ENCODE peak calls at places on chromosomes 16 and 17, in seven cellular contexts. One of them, this sample, is unnamed.

GRCh38 chr17:6426356-6427101 is 8.4 kb downstream of the AIPL1 start:
- DNase-seq in caudate nucleus: no peak
- DNase-seq in MM.1S: no peak
- DNase-seq in HTR-8/SVneo: no peak
- DNase-seq in HFFc6: no peak
- DNase-seq in hippocampal formation: no peak
- DNase-seq in substantia nigra: no peak
- DNase-seq in this sample: no peak

GRCh38 chr16:15874745-15875314 is 13.6 kb downstream of the CEP20 start:
- DNase-seq in caudate nucleus: peak
- DNase-seq in MM.1S: no peak
- DNase-seq in HTR-8/SVneo: peak
- DNase-seq in HFFc6: peak
- DNase-seq in hippocampal formation: peak
- DNase-seq in substantia nigra: peak
- DNase-seq in this sample: peak

GRCh38 chr17:67700720-67701119 is 17.0 kb upstream of the NOL11 start:
- DNase-seq in caudate nucleus: no peak
- DNase-seq in MM.1S: no peak
- DNase-seq in HTR-8/SVneo: no peak
- DNase-seq in HFFc6: no peak
- DNase-seq in hippocampal formation: no peak
- DNase-seq in substantia nigra: no peak
- DNase-seq in this sample: no peak

GRCh38 chr17:37138726-37139125 is 190.0 kb downstream of the AATF start:
- DNase-seq in caudate nucleus: no peak
- DNase-seq in MM.1S: no peak
- DNase-seq in HTR-8/SVneo: no peak
- DNase-seq in HFFc6: no peak
- DNase-seq in hippocampal formation: no peak
- DNase-seq in substantia nigra: no peak
- DNase-seq in this sample: no peak

GRCh38 chr16:79437764-79438728 is 162.5 kb downstream of the MAF start:
- DNase-seq in caudate nucleus: no peak
- DNase-seq in MM.1S: no peak
- DNase-seq in HTR-8/SVneo: no peak
- DNase-seq in HFFc6: no peak
- DNase-seq in hippocampal formation: peak
- DNase-seq in substantia nigra: peak
- DNase-seq in this sample: no peak

GRCh38 chr17:17835415-17836249 is 1.2 kb downstream of the SREBF1 start:
- DNase-seq in caudate nucleus: no peak
- DNase-seq in MM.1S: no peak
- DNase-seq in HTR-8/SVneo: no peak
- DNase-seq in HFFc6: no peak
- DNase-seq in hippocampal formation: no peak
- DNase-seq in substantia nigra: no peak
- DNase-seq in this sample: no peak

GRCh38 chr16:49717693-49718092 is 138.2 kb downstream of the ZNF423 start:
- DNase-seq in caudate nucleus: no peak
- DNase-seq in MM.1S: no peak
- DNase-seq in HTR-8/SVneo: no peak
- DNase-seq in HFFc6: no peak
- DNase-seq in hippocampal formation: no peak
- DNase-seq in substantia nigra: no peak
- DNase-seq in this sample: no peak

GRCh38 chr16:12613131-12613991 is 190.3 kb downstream of the CPPED1 start:
- DNase-seq in caudate nucleus: no peak
- DNase-seq in MM.1S: no peak
- DNase-seq in HTR-8/SVneo: no peak
- DNase-seq in HFFc6: peak
- DNase-seq in hippocampal formation: no peak
- DNase-seq in substantia nigra: no peak
- DNase-seq in this sample: peak

GRCh38 chr16:11360581-11360980 is 15.3 kb downstream of the RMI2 start:
- DNase-seq in caudate nucleus: no peak
- DNase-seq in MM.1S: no peak
- DNase-seq in HTR-8/SVneo: no peak
- DNase-seq in HFFc6: no peak
- DNase-seq in hippocampal formation: no peak
- DNase-seq in substantia nigra: no peak
- DNase-seq in this sample: no peak

GRCh38 chr16:30395155-30395991 is at the start of gene ZNF48:
- DNase-seq in caudate nucleus: peak
- DNase-seq in MM.1S: peak
- DNase-seq in HTR-8/SVneo: peak
- DNase-seq in HFFc6: peak
- DNase-seq in hippocampal formation: peak
- DNase-seq in substantia nigra: peak
- DNase-seq in this sample: no peak

GRCh38 chr17:79626156-79626890 is 15.5 kb upstream of the RBFOX3 start:
- DNase-seq in caudate nucleus: no peak
- DNase-seq in MM.1S: no peak
- DNase-seq in HTR-8/SVneo: no peak
- DNase-seq in HFFc6: no peak
- DNase-seq in hippocampal formation: no peak
- DNase-seq in substantia nigra: no peak
- DNase-seq in this sample: no peak

GRCh38 chr17:36722121-36722902 is 120.9 kb downstream of the MRM1 start:
- DNase-seq in caudate nucleus: peak
- DNase-seq in MM.1S: no peak
- DNase-seq in HTR-8/SVneo: no peak
- DNase-seq in HFFc6: no peak
- DNase-seq in hippocampal formation: peak
- DNase-seq in substantia nigra: no peak
- DNase-seq in this sample: peak

GRCh38 chr16:621526-622105 is 9.2 kb upstream of the WFIKKN1 start:
- DNase-seq in caudate nucleus: no peak
- DNase-seq in MM.1S: no peak
- DNase-seq in HTR-8/SVneo: no peak
- DNase-seq in HFFc6: peak
- DNase-seq in hippocampal formation: no peak
- DNase-seq in substantia nigra: no peak
- DNase-seq in this sample: no peak

GRCh38 chr16:86479419-86479818 is 30.9 kb upstream of the FOXF1 start:
- DNase-seq in caudate nucleus: no peak
- DNase-seq in MM.1S: no peak
- DNase-seq in HTR-8/SVneo: no peak
- DNase-seq in HFFc6: peak
- DNase-seq in hippocampal formation: no peak
- DNase-seq in substantia nigra: no peak
- DNase-seq in this sample: no peak

GRCh38 chr17:61000911-61001310 is 323.3 kb downstream of the BCAS3 start:
- DNase-seq in caudate nucleus: no peak
- DNase-seq in MM.1S: no peak
- DNase-seq in HTR-8/SVneo: peak
- DNase-seq in HFFc6: peak
- DNase-seq in hippocampal formation: no peak
- DNase-seq in substantia nigra: no peak
- DNase-seq in this sample: no peak

GRCh38 chr16:30551781-30552180 is 6.4 kb downstream of the ZNF764 start:
- DNase-seq in caudate nucleus: no peak
- DNase-seq in MM.1S: no peak
- DNase-seq in HTR-8/SVneo: no peak
- DNase-seq in HFFc6: no peak
- DNase-seq in hippocampal formation: no peak
- DNase-seq in substantia nigra: no peak
- DNase-seq in this sample: peak

GRCh38 chr17:73933164-73933766 is 270.2 kb upstream of the RPL38 start:
- DNase-seq in caudate nucleus: no peak
- DNase-seq in MM.1S: no peak
- DNase-seq in HTR-8/SVneo: no peak
- DNase-seq in HFFc6: no peak
- DNase-seq in hippocampal formation: no peak
- DNase-seq in substantia nigra: no peak
- DNase-seq in this sample: no peak

GRCh38 chr16:66472961-66473610 is 46.0 kb downstream of the BEAN1 start:
- DNase-seq in caudate nucleus: no peak
- DNase-seq in MM.1S: no peak
- DNase-seq in HTR-8/SVneo: no peak
- DNase-seq in HFFc6: no peak
- DNase-seq in hippocampal formation: no peak
- DNase-seq in substantia nigra: no peak
- DNase-seq in this sample: no peak

GRCh38 chr17:6643460-6644125 is 2.7 kb downstream of the TXNDC17 start:
- DNase-seq in caudate nucleus: no peak
- DNase-seq in MM.1S: no peak
- DNase-seq in HTR-8/SVneo: no peak
- DNase-seq in HFFc6: no peak
- DNase-seq in hippocampal formation: no peak
- DNase-seq in substantia nigra: no peak
- DNase-seq in this sample: no peak

GRCh38 chr17:62336527-62336926 is 43.8 kb upstream of the EFCAB3 start:
- DNase-seq in caudate nucleus: no peak
- DNase-seq in MM.1S: no peak
- DNase-seq in HTR-8/SVneo: no peak
- DNase-seq in HFFc6: no peak
- DNase-seq in hippocampal formation: no peak
- DNase-seq in substantia nigra: no peak
- DNase-seq in this sample: no peak

GRCh38 chr17:43193251-43193650 is 18.4 kb upstream of the TMEM106A start:
- DNase-seq in caudate nucleus: no peak
- DNase-seq in MM.1S: no peak
- DNase-seq in HTR-8/SVneo: no peak
- DNase-seq in HFFc6: no peak
- DNase-seq in hippocampal formation: no peak
- DNase-seq in substantia nigra: no peak
- DNase-seq in this sample: no peak

GRCh38 chr16:89599451-89599858 is 14.0 kb upstream of the DPEP1 start:
- DNase-seq in caudate nucleus: no peak
- DNase-seq in MM.1S: peak
- DNase-seq in HTR-8/SVneo: no peak
- DNase-seq in HFFc6: no peak
- DNase-seq in hippocampal formation: no peak
- DNase-seq in substantia nigra: no peak
- DNase-seq in this sample: no peak

GRCh38 chr16:54050281-54051210 is 236.0 kb downstream of the IRX3 start:
- DNase-seq in caudate nucleus: no peak
- DNase-seq in MM.1S: no peak
- DNase-seq in HTR-8/SVneo: no peak
- DNase-seq in HFFc6: no peak
- DNase-seq in hippocampal formation: no peak
- DNase-seq in substantia nigra: no peak
- DNase-seq in this sample: peak

GRCh38 chr17:79706931-79707382 is 23.8 kb upstream of the ENPP7 start:
- DNase-seq in caudate nucleus: no peak
- DNase-seq in MM.1S: no peak
- DNase-seq in HTR-8/SVneo: no peak
- DNase-seq in HFFc6: no peak
- DNase-seq in hippocampal formation: no peak
- DNase-seq in substantia nigra: no peak
- DNase-seq in this sample: no peak

GRCh38 chr16:59478806-59479205 is 744.7 kb upstream of the GOT2 start:
- DNase-seq in caudate nucleus: no peak
- DNase-seq in MM.1S: no peak
- DNase-seq in HTR-8/SVneo: no peak
- DNase-seq in HFFc6: no peak
- DNase-seq in hippocampal formation: no peak
- DNase-seq in substantia nigra: no peak
- DNase-seq in this sample: no peak

GRCh38 chr17:20043034-20043433 is 33.9 kb downstream of the SPECC1 start:
- DNase-seq in caudate nucleus: no peak
- DNase-seq in MM.1S: no peak
- DNase-seq in HTR-8/SVneo: no peak
- DNase-seq in HFFc6: no peak
- DNase-seq in hippocampal formation: no peak
- DNase-seq in substantia nigra: no peak
- DNase-seq in this sample: no peak

GRCh38 chr16:48542966-48543365 is 67.0 kb downstream of the N4BP1 start:
- DNase-seq in caudate nucleus: no peak
- DNase-seq in MM.1S: no peak
- DNase-seq in HTR-8/SVneo: no peak
- DNase-seq in HFFc6: no peak
- DNase-seq in hippocampal formation: no peak
- DNase-seq in substantia nigra: no peak
- DNase-seq in this sample: no peak

GRCh38 chr16:52068447-52069074 is 478.4 kb downstream of the TOX3 start:
- DNase-seq in caudate nucleus: peak
- DNase-seq in MM.1S: peak
- DNase-seq in HTR-8/SVneo: no peak
- DNase-seq in HFFc6: peak
- DNase-seq in hippocampal formation: peak
- DNase-seq in substantia nigra: no peak
- DNase-seq in this sample: peak

GRCh38 chr16:17917316-17918019 is 419.1 kb downstream of the NPIPA8 start:
- DNase-seq in caudate nucleus: no peak
- DNase-seq in MM.1S: no peak
- DNase-seq in HTR-8/SVneo: no peak
- DNase-seq in HFFc6: no peak
- DNase-seq in hippocampal formation: no peak
- DNase-seq in substantia nigra: no peak
- DNase-seq in this sample: no peak

GRCh38 chr16:75024591-75024990 is 25.8 kb downstream of the ZNRF1 start:
- DNase-seq in caudate nucleus: no peak
- DNase-seq in MM.1S: no peak
- DNase-seq in HTR-8/SVneo: no peak
- DNase-seq in HFFc6: no peak
- DNase-seq in hippocampal formation: no peak
- DNase-seq in substantia nigra: no peak
- DNase-seq in this sample: peak